ENCODE peak calls at places on chromosomes 3 and 15, in four cellular contexts. T is body of pancreas, B is ovary, Y is breast epithelium. M is an unnamed sample. For H3K4me1, the result is how much of the 10 kb centered on the place peaks cover.

GRCh38 chr15:98760112-98760826 is 111.9 kb downstream of the IGF1R start:
- DNase-seq in T (no peak), B (no peak), Y (peak), M (no peak)

GRCh38 chr3:50430950-50431435 is 71.7 kb upstream of the TMEM115 start:
- DNase-seq in T (no peak), B (no peak), Y (no peak), M (no peak)

GRCh38 chr15:31465083-31465955 is 138.7 kb downstream of the KLF13 start:
- DNase-seq in T (peak), B (no peak), Y (no peak), M (peak)

GRCh38 chr3:24100694-24101402 is 155.8 kb downstream of the NR1D2 start:
- DNase-seq in T (no peak), B (no peak), Y (no peak), M (no peak)

GRCh38 chr15:67120839-67121540 is 55.6 kb downstream of the SMAD3 start:
- DNase-seq in T (peak), B (peak), Y (peak), M (peak)

GRCh38 chr3:46469680-46470357 is 5.1 kb upstream of the LTF start:
- DNase-seq in T (peak), B (no peak), Y (peak), M (no peak)

GRCh38 chr3:129526121-129526900 is 2.1 kb upstream of the RHO start:
- DNase-seq in T (no peak), B (no peak), Y (no peak), M (peak)

GRCh38 chr3:43894176-43895049 is 203.7 kb downstream of the ABHD5 start:
- DNase-seq in T (peak), B (peak), Y (no peak), M (peak)

GRCh38 chr15:82871577-82872484 is 62.4 kb downstream of the WHAMM start:
- DNase-seq in T (peak), B (no peak), Y (no peak), M (no peak)

GRCh38 chr15:52252781-52253180 is 42.8 kb downstream of the MYO5C start:
- DNase-seq in T (no peak), B (no peak), Y (no peak), M (no peak)

GRCh38 chr3:124076231-124076630 is 84.3 kb upstream of the ROPN1 start:
- DNase-seq in T (no peak), B (no peak), Y (no peak), M (no peak)

GRCh38 chr3:125214738-125215137 is 2.2 kb upstream of the SLC12A8 start:
- DNase-seq in T (no peak), B (no peak), Y (no peak), M (no peak)

GRCh38 chr3:58433400-58434169 is at the start of gene PDHB:
- DNase-seq in T (peak), B (peak), Y (peak), M (peak)

GRCh38 chr3:192079098-192079497 is 618.1 kb downstream of the PYDC2 start:
- DNase-seq in T (no peak), B (no peak), Y (no peak), M (no peak)

GRCh38 chr3:136261826-136262225 is 11.7 kb downstream of the PCCB start:
- DNase-seq in T (no peak), B (no peak), Y (no peak), M (no peak)

GRCh38 chr15:71082803-71083202 is 32.5 kb upstream of the THSD4 start:
- DNase-seq in T (no peak), B (peak), Y (no peak), M (no peak)

GRCh38 chr3:89488800-89489580 is 381.6 kb downstream of the EPHA3 start:
- DNase-seq in T (no peak), B (no peak), Y (no peak), M (no peak)

GRCh38 chr3:101156787-101157345 is 163.5 kb downstream of the IMPG2 start:
- DNase-seq in T (no peak), B (no peak), Y (no peak), M (no peak)

GRCh38 chr15:42150246-42150970 is 6.0 kb downstream of the PLA2G4F start:
- DNase-seq in T (no peak), B (no peak), Y (peak), M (no peak)

GRCh38 chr15:75904241-75904631 is 558 bp downstream of the FBXO22 start:
- DNase-seq in T (peak), B (peak), Y (no peak), M (no peak)

GRCh38 chr3:61663728-61664492 is 102.5 kb downstream of the PTPRG start:
- DNase-seq in T (no peak), B (no peak), Y (no peak), M (no peak)

GRCh38 chr3:19029837-19030835 is 118.2 kb upstream of the KCNH8 start:
- DNase-seq in T (no peak), B (no peak), Y (no peak), M (no peak)

GRCh38 chr15:25426896-25427610 is 11.8 kb downstream of the UBE3A start:
- DNase-seq in T (no peak), B (no peak), Y (no peak), M (no peak)

GRCh38 chr3:113534365-113534764 is 2.0 kb downstream of the SIDT1 start:
- DNase-seq in T (no peak), B (no peak), Y (no peak), M (no peak)

GRCh38 chr15:39357478-39358268 is 223.2 kb upstream of the THBS1 start:
- DNase-seq in T (no peak), B (no peak), Y (no peak), M (no peak)

GRCh38 chr3:15860014-15860934 is 62.5 kb upstream of the ANKRD28 start:
- DNase-seq in T (peak), B (peak), Y (peak), M (peak)

GRCh38 chr15:38890194-38890593 is 325.6 kb upstream of the RASGRP1 start:
- DNase-seq in T (no peak), B (no peak), Y (no peak), M (no peak)

GRCh38 chr3:51682079-51682478 is 11.0 kb downstream of the TEX264 start:
- DNase-seq in T (peak), B (peak), Y (no peak), M (peak)

GRCh38 chr3:16790432-16791379 is 94.0 kb upstream of the PLCL2 start:
- DNase-seq in T (no peak), B (no peak), Y (no peak), M (no peak)

GRCh38 chr15:51649659-51650521 is 27.3 kb upstream of the DMXL2 start:
- DNase-seq in T (peak), B (no peak), Y (no peak), M (no peak)

GRCh38 chr3:136860541-136860940 is 1.5 kb upstream of the NCK1 start:
- DNase-seq in T (no peak), B (no peak), Y (no peak), M (no peak)

GRCh38 chr3:188421151-188421821 is 267.3 kb downstream of the LPP start:
- DNase-seq in T (no peak), B (no peak), Y (no peak), M (no peak)

GRCh38 chr15:72599855-72600464 is 54.5 kb upstream of the GOLGA6B start:
- DNase-seq in T (peak), B (no peak), Y (no peak), M (no peak)

GRCh38 chr15:27418729-27419128 is 447.7 kb downstream of the GABRG3 start:
- DNase-seq in T (no peak), B (no peak), Y (no peak), M (no peak)

GRCh38 chr3:118369892-118370491 is 664.7 kb downstream of the IGSF11 start:
- DNase-seq in T (no peak), B (no peak), Y (no peak), M (no peak)

DNA sequence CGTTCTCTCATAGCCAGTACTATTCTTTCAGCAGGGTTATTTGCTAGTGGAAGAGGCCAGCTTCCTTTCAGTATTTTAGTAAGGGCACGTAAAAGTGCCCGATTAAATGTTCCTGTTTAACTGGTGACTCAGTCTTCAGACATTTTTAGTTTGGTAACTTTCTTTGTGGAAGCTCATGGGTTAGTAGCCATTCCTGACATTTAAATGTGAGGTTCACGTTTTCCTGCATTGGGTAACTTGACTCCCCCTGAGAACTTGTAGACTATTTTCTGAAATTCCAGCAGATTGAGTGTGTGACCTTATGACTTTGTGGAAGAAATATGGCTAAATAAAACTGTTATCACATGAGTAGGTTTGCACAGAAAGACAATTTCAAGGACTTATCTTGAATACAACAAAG is 16.9 kb downstream of the ABHD2 start:
- DNase-seq in T (no peak), B (no peak), Y (no peak), M (no peak)
- TF ChIP-seq POLR2A in T (no peak), B (no peak), Y (no peak), M (no peak)

DNA sequence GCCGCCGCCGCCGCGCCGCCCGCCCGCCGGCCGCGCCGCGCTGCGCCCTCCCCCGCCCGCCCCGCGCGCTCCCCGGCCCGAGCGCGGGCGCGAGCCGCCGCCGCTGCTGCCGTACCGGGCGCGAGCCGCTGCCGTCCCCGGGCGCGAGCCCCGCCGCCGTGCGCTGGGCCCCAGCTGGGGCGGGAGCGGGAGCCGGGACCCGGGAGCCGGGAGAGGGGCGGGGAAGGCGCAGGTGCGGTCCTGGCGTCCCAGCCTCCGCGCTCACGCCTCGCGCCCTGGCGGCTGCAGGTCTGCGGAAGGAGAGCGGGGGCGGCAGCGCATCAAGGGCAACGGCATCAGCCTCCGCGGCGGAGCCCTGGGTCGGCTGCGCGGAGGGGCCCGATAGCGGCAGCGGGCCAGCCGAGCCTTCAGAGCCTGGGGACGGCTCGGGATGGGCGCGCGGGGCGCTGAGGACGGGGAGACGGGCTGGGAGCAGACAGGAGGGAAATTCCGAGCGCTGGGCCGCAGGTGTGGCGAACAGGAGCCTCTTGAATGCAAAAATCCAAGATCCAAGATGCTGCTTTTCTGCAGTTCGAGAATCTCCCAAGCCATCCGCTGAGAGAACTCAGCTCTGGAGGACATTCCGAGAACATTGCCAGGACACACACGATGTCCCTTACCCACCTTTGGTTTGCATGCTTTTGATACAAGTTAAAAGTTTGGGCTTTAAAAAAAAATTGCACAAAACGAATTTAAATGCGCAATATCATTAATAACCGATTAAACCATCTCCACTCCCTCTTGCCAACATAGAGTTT is 251.1 kb downstream of the TJP1 start:
- DNase-seq in T (peak), B (peak), Y (no peak), M (no peak)
- H3K27ac ChIP-seq in T (peak), B (no peak), Y (no peak), M (no peak)

GRCh38 chr3:157785071-157785826 is 282.0 kb upstream of the VEPH1 start:
- DNase-seq in T (no peak), B (no peak), Y (no peak), M (no peak)
- H3K4me1 ChIP-seq in T (under half), B (under half), Y (under half), M (under half)

GRCh38 chr3:149657796-149658443 is at the start of gene WWTR1:
- DNase-seq in T (peak), B (peak), Y (peak), M (peak)
- TF ChIP-seq POLR2A in T (peak), B (peak), Y (peak), M (peak)

GRCh38 chr3:155741598-155741997 is 3.3 kb downstream of the PLCH1 start:
- DNase-seq in T (no peak), B (no peak), Y (no peak), M (no peak)

GRCh38 chr3:155742339-155742980 is 2.4 kb downstream of the PLCH1 start:
- DNase-seq in T (no peak), B (no peak), Y (no peak), M (no peak)

GRCh38 chr3:155744091-155744625 is 713 bp downstream of the PLCH1 start:
- DNase-seq in T (peak), B (peak), Y (no peak), M (peak)

GRCh38 chr3:155744626-155745324 is at the start of gene PLCH1:
- DNase-seq in T (peak), B (peak), Y (peak), M (peak)

DNA sequence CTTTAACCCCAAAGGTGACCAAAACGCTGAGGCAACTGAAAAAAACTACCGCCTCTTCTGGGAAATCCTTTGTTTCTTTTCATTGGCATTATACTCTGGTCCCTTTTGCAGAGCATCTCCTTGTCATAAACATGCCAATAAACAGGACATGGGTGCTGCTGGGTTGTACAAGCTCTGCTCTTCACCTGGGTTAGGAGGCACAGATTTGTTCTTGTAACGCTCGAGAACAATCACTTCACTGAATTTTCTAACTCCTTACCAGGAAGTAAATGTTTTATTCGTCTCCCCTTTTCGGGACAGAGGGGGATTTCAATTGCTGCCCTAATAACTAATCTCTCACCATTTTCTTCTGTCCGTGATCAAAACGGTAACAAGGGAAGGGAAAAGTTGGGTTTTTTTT is 1.3 kb downstream of the PLCH1 start:
- DNase-seq in T (no peak), B (no peak), Y (no peak), M (no peak)
- H3K27ac ChIP-seq in T (no peak), B (no peak), Y (no peak), M (no peak)

M was measured in Peyer's patch.